ENCODE peak calls at places on chromosome 6, in eight cellular contexts. W, X, R, S, V, O, G and D are unnamed samples.

GRCh38 chr6:137872071-137872470 is 5.0 kb downstream of the TNFAIP3 start:
- DNase-seq in W (no peak), X (no peak), R (no peak), S (no peak), V (no peak), O (no peak), G (no peak), D (no peak)

GRCh38 chr6:158654498-158654897 is 4.6 kb downstream of the SYTL3 start:
- DNase-seq in W (peak; percentile 64), X (peak; percentile 74), R (no peak), S (no peak), V (no peak), O (peak; percentile 82), G (no peak), D (no peak)

GRCh38 chr6:122008105-122009100 is 391.0 kb upstream of the HSF2 start:
- DNase-seq in W (no peak), X (peak; percentile 13), R (no peak), S (no peak), V (peak; percentile 16), O (peak; percentile 36), G (no peak), D (no peak)

GRCh38 chr6:32627831-32628230 is 9.4 kb upstream of the HLA-DQA1 start:
- DNase-seq in W (peak; percentile 46), X (no peak), R (no peak), S (peak; percentile 67), V (no peak), O (peak; percentile 19), G (no peak), D (no peak)

GRCh38 chr6:137731960-137732616 is 135.0 kb upstream of the TNFAIP3 start:
- DNase-seq in W (peak; percentile 32), X (no peak), R (no peak), S (no peak), V (no peak), O (no peak), G (no peak), D (no peak)

GRCh38 chr6:121851056-121851455 is 415.6 kb downstream of the GJA1 start:
- DNase-seq in W (peak; percentile 56), X (no peak), R (peak; percentile 4), S (no peak), V (peak; percentile 84), O (no peak), G (no peak), D (no peak)

GRCh38 chr6:143595256-143596036 is 82.3 kb upstream of the PHACTR2 start:
- DNase-seq in W (no peak), X (no peak), R (no peak), S (no peak), V (no peak), O (no peak), G (no peak), D (no peak)

GRCh38 chr6:35727206-35727934 is 9.5 kb upstream of the ARMC12 start:
- DNase-seq in W (peak; percentile 93), X (peak; percentile 89), R (peak; percentile 46), S (peak; percentile 68), V (peak; percentile 88), O (peak; percentile 91), G (peak; percentile 67), D (peak; percentile 92)

GRCh38 chr6:124073021-124073420 is 269.4 kb downstream of the NKAIN2 start:
- DNase-seq in W (no peak), X (no peak), R (no peak), S (no peak), V (peak; percentile 34), O (no peak), G (no peak), D (no peak)

GRCh38 chr6:107612762-107613415 is 123.0 kb downstream of the SOBP start:
- DNase-seq in W (no peak), X (no peak), R (no peak), S (no peak), V (no peak), O (no peak), G (no peak), D (no peak)

GRCh38 chr6:129590408-129591022 is 119.5 kb downstream of the ARHGAP18 start:
- DNase-seq in W (no peak), X (no peak), R (no peak), S (no peak), V (no peak), O (no peak), G (no peak), D (no peak)

GRCh38 chr6:22071655-22072054 is 225.2 kb downstream of the PRL start:
- DNase-seq in W (peak; percentile 48), X (no peak), R (peak; percentile 32), S (no peak), V (peak; percentile 59), O (peak; percentile 25), G (no peak), D (no peak)

GRCh38 chr6:116881236-116881635 is 4.2 kb downstream of the RFX6 start:
- DNase-seq in W (peak; percentile 14), X (no peak), R (no peak), S (no peak), V (no peak), O (no peak), G (no peak), D (no peak)
- TF ChIP-seq CTCF in W (peak; percentile 62), X (peak; percentile 17), R (peak; percentile 21), S (peak; percentile 29), V (peak; percentile 33), O (no peak), G (peak; percentile 39), D (no peak)

DNA sequence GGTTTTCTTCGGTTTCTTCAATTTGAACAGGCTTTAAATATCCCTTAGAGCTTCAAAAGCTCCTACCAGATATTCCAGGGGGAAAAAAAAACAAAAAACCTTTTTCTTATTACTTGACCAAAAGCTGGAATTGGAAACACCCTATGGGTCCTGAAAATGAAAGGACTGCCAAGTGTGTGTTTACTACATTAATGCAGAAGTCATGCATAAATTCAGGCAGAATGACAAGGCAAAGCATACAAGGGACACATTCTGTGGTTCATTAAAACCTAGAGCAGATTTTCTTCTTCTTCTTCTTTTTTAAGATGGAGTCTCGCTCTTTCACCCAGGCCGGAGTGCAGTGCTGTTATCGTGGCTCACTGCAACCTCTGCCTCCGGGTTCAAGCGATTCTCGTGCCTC is 119.1 kb downstream of the GMDS start:
- DNase-seq in W (no peak), X (no peak), R (no peak), S (no peak), V (no peak), O (no peak), G (no peak), D (no peak)
- TF ChIP-seq CTCF in W (no peak), X (no peak), R (no peak), S (no peak), V (no peak), O (no peak), G (no peak), D (no peak)

GRCh38 chr6:2745246-2745645 is 5.5 kb downstream of the MYLK4 start:
- DNase-seq in W (no peak), X (no peak), R (no peak), S (no peak), V (no peak), O (no peak), G (no peak), D (no peak)

GRCh38 chr6:2743280-2744205 is 7.2 kb downstream of the MYLK4 start:
- DNase-seq in W (no peak), X (no peak), R (no peak), S (no peak), V (no peak), O (no peak), G (no peak), D (no peak)

GRCh38 chr6:2744778-2745177 is 5.9 kb downstream of the MYLK4 start:
- DNase-seq in W (no peak), X (no peak), R (no peak), S (no peak), V (no peak), O (no peak), G (no peak), D (no peak)

GRCh38 chr6:2746557-2747061 is 4.1 kb downstream of the MYLK4 start:
- DNase-seq in W (no peak), X (no peak), R (no peak), S (no peak), V (no peak), O (no peak), G (no peak), D (no peak)

GRCh38 chr6:2744206-2744771 is 6.4 kb downstream of the MYLK4 start:
- DNase-seq in W (no peak), X (peak; percentile 77), R (no peak), S (no peak), V (no peak), O (peak; percentile 75), G (no peak), D (no peak)
- TF ChIP-seq CTCF in W (peak; percentile 20), X (peak; percentile 34), R (no peak), S (peak; percentile 48), V (no peak), O (no peak), G (no peak), D (peak; percentile 61)

GRCh38 chr6:133337312-133337711 is 96.2 kb downstream of the EYA4 start:
- DNase-seq in W (no peak), X (no peak), R (no peak), S (no peak), V (no peak), O (no peak), G (no peak), D (no peak)
- TF ChIP-seq CTCF in W (no peak), X (no peak), R (no peak), S (no peak), V (no peak), O (no peak), G (no peak), D (no peak)

GRCh38 chr6:150848400-150848799 is 17.1 kb upstream of the MTHFD1L start:
- DNase-seq in W (no peak), X (no peak), R (no peak), S (no peak), V (no peak), O (no peak), G (no peak), D (no peak)
- TF ChIP-seq CTCF in W (no peak), X (no peak), R (no peak), S (no peak), V (no peak), O (no peak), G (no peak), D (no peak)

GRCh38 chr6:79544939-79545450 is 7.8 kb upstream of the LCA5 start:
- DNase-seq in W (peak; percentile 90), X (peak; percentile 44), R (peak; percentile 78), S (peak; percentile 39), V (peak; percentile 97), O (peak; percentile 56), G (no peak), D (peak; percentile 93)
- TF ChIP-seq CTCF in W (peak; percentile 52), X (peak; percentile 45), R (peak; percentile 21), S (peak; percentile 49), V (peak; percentile 43), O (peak; percentile 74), G (no peak), D (peak; percentile 60)

DNA sequence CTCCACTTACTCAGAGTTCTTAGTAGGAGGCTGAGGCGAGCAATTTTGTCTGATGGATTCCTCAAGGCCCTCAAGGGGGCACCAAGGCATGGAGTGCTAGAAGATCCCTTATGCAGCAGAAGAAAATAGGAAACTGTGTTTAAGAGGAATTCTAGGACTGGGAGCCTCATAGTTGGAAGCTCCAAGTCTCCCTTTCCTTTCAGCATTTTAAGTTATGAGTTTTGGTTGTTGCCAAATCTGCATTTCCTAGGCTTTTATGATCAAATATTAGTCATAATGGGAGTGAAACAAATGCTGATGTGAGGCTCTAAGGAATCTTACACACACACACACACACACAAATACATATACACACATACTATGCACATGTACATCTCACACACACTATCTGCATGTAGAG is 714.0 kb downstream of the UTRN start:
- DNase-seq in W (no peak), X (no peak), R (no peak), S (no peak), V (no peak), O (no peak), G (no peak), D (no peak)
- TF ChIP-seq CTCF in W (no peak), X (no peak), R (no peak), S (no peak), V (peak; percentile 18), O (no peak), G (no peak), D (peak; percentile 15)